ENCODE peak calls at places on chromosome 15, in four cellular contexts. V, T, W and N are unnamed samples.

GRCh38 chr15:79122391-79122790 is 31.8 kb upstream of the RASGRF1 start:
- DNase-seq in V (no peak), T (no peak), W (no peak), N (no peak)

GRCh38 chr15:101136381-101137268 is 115.2 kb downstream of the CHSY1 start:
- DNase-seq in V (no peak), T (no peak), W (no peak), N (no peak)

GRCh38 chr15:82986442-82986780 is 401 bp downstream of the RAMAC start:
- DNase-seq in V (peak; percentile 15), T (peak; percentile 7), W (no peak), N (no peak)

GRCh38 chr15:63832620-63833245 is 1.0 kb downstream of the HERC1 start:
- DNase-seq in V (no peak), T (no peak), W (no peak), N (no peak)

GRCh38 chr15:53534105-53534839 is 225.2 kb downstream of the WDR72 start:
- DNase-seq in V (no peak), T (no peak), W (no peak), N (no peak)

GRCh38 chr15:44568338-44568737 is 31.4 kb downstream of the EIF3J start:
- DNase-seq in V (no peak), T (no peak), W (no peak), N (no peak)

GRCh38 chr15:55084673-55085072 is 112.1 kb downstream of the RSL24D1 start:
- DNase-seq in V (no peak), T (no peak), W (no peak), N (no peak)

GRCh38 chr15:68731318-68731897 is 89.3 kb downstream of the ANP32A start:
- DNase-seq in V (no peak), T (no peak), W (no peak), N (no peak)

GRCh38 chr15:78247895-78248294 is 13.5 kb upstream of the ACSBG1 start:
- DNase-seq in V (no peak), T (no peak), W (no peak), N (no peak)

GRCh38 chr15:75049392-75049791 is 26.0 kb downstream of the PPCDC start:
- DNase-seq in V (peak; percentile 70), T (no peak), W (no peak), N (no peak)

GRCh38 chr15:60744826-60745225 is 265.9 kb upstream of the ICE2 start:
- DNase-seq in V (no peak), T (no peak), W (peak; percentile 22), N (no peak)

GRCh38 chr15:31227954-31228542 is 98.6 kb upstream of the KLF13 start:
- DNase-seq in V (no peak), T (no peak), W (no peak), N (no peak)

GRCh38 chr15:71885390-71885789 is 75.0 kb downstream of the NR2E3 start:
- DNase-seq in V (no peak), T (no peak), W (no peak), N (no peak)

GRCh38 chr15:39597336-39597735 is 16.5 kb downstream of the THBS1 start:
- DNase-seq in V (no peak), T (no peak), W (no peak), N (no peak)

GRCh38 chr15:82540984-82541431 is 751 bp upstream of the RPS17 start:
- DNase-seq in V (no peak), T (no peak), W (peak; percentile 25), N (peak; percentile 59)

GRCh38 chr15:48644827-48645557 is 517 bp downstream of the FBN1 start:
- DNase-seq in V (peak; percentile 84), T (no peak), W (no peak), N (peak; percentile 36)

GRCh38 chr15:63446260-63446659 is 58.1 kb upstream of the USP3 start:
- DNase-seq in V (no peak), T (no peak), W (no peak), N (no peak)

GRCh38 chr15:88834211-88834812 is 31.1 kb downstream of the ACAN start:
- DNase-seq in V (peak; percentile 39), T (no peak), W (peak; percentile 22), N (peak; percentile 17)

GRCh38 chr15:45186771-45187577 is 792 bp downstream of the SHF start:
- DNase-seq in V (no peak), T (no peak), W (peak; percentile 45), N (no peak)

GRCh38 chr15:63554337-63554927 is 42.8 kb upstream of the FBXL22 start:
- DNase-seq in V (no peak), T (no peak), W (no peak), N (no peak)

GRCh38 chr15:29526802-29527201 is 257.2 kb upstream of the NSMCE3 start:
- DNase-seq in V (no peak), T (no peak), W (no peak), N (no peak)

GRCh38 chr15:48946840-48947187 is 16.9 kb downstream of the SHC4 start:
- DNase-seq in V (no peak), T (no peak), W (no peak), N (no peak)

GRCh38 chr15:50224606-50225005 is 40.9 kb downstream of the HDC start:
- DNase-seq in V (no peak), T (no peak), W (no peak), N (no peak)

GRCh38 chr15:51030649-51031316 is 63.9 kb downstream of the TNFAIP8L3 start:
- DNase-seq in V (no peak), T (no peak), W (no peak), N (peak; percentile 6)

GRCh38 chr15:55715355-55716076 is 27.4 kb downstream of the PRTG start:
- DNase-seq in V (no peak), T (no peak), W (no peak), N (no peak)

GRCh38 chr15:59298255-59298856 is 74.3 kb downstream of the MYO1E start:
- DNase-seq in V (no peak), T (peak; percentile 99), W (no peak), N (peak; percentile 96)

GRCh38 chr15:38843736-38844590 is 279.3 kb upstream of the RASGRP1 start:
- DNase-seq in V (no peak), T (no peak), W (no peak), N (peak; percentile 61)

GRCh38 chr15:19973718-19974117 is 567.9 kb downstream of the GOLGA6L6 start:
- DNase-seq in V (no peak), T (no peak), W (no peak), N (no peak)

GRCh38 chr15:67164401-67164791 is 90.1 kb downstream of the AAGAB start:
- DNase-seq in V (no peak), T (no peak), W (no peak), N (no peak)

GRCh38 chr15:58498821-58499580 is 67.2 kb downstream of the LIPC start:
- DNase-seq in V (no peak), T (no peak), W (no peak), N (no peak)

GRCh38 chr15:29759596-29759995 is 62.7 kb downstream of the TJP1 start:
- DNase-seq in V (no peak), T (no peak), W (no peak), N (no peak)

GRCh38 chr15:64151727-64152506 is at the start of gene SNX22:
- DNase-seq in V (no peak), T (no peak), W (no peak), N (no peak)

GRCh38 chr15:22811640-22812039 is 25.2 kb downstream of the NIPA1 start:
- DNase-seq in V (peak; percentile 21), T (no peak), W (peak; percentile 56), N (no peak)

GRCh38 chr15:39413558-39413957 is 167.3 kb upstream of the THBS1 start:
- DNase-seq in V (no peak), T (peak; percentile 25), W (no peak), N (peak; percentile 48)

GRCh38 chr15:42503822-42504221 is 8.4 kb downstream of the SNAP23 start:
- DNase-seq in V (no peak), T (no peak), W (no peak), N (no peak)
- H3K4me1 ChIP-seq in V (peaks cover 5% of the 10 kb centered on the region), T (peaks cover 56% of the 10 kb centered on the region), W (peaks cover 9% of the 10 kb centered on the region), N (peaks cover 8% of the 10 kb centered on the region)

GRCh38 chr15:80328496-80328895 is 75.7 kb upstream of the ARNT2 start:
- DNase-seq in V (no peak), T (no peak), W (no peak), N (no peak)

GRCh38 chr15:80325206-80325605 is 73.2 kb upstream of the CTXND1 start:
- DNase-seq in V (no peak), T (no peak), W (no peak), N (no peak)

GRCh38 chr15:80317389-80318169 is 65.6 kb upstream of the CTXND1 start:
- DNase-seq in V (peak; percentile 6), T (no peak), W (no peak), N (peak; percentile 55)

GRCh38 chr15:80323285-80323684 is 71.3 kb upstream of the CTXND1 start:
- DNase-seq in V (no peak), T (no peak), W (no peak), N (no peak)
- TF ChIP-seq CTCF in V (no peak), T (no peak), W (no peak), N (peak; percentile 46)

GRCh38 chr15:93066834-93067648 is 22.0 kb downstream of the RGMA start:
- DNase-seq in V (no peak), T (no peak), W (no peak), N (no peak)
- H3K27ac ChIP-seq in V (no peak overlapping the region), T (no peak overlapping the region), W (no peak overlapping the region), N (no peak overlapping the region)

GRCh38 chr15:85706779-85707518 is 87.8 kb downstream of the KLHL25 start:
- DNase-seq in V (no peak), T (peak; percentile 90), W (peak; percentile 45), N (no peak)

GRCh38 chr15:85710340-85710842 is 84.3 kb downstream of the KLHL25 start:
- DNase-seq in V (no peak), T (peak; percentile 75), W (no peak), N (no peak)

GRCh38 chr15:85708402-85708932 is 86.3 kb downstream of the KLHL25 start:
- DNase-seq in V (no peak), T (no peak), W (peak; percentile 50), N (no peak)

GRCh38 chr15:85709250-85709649 is 85.5 kb downstream of the KLHL25 start:
- DNase-seq in V (no peak), T (no peak), W (peak; percentile 30), N (no peak)

GRCh38 chr15:85707519-85708338 is 87.0 kb downstream of the KLHL25 start:
- DNase-seq in V (no peak), T (no peak), W (peak; percentile 52), N (no peak)
- H3K4me1 ChIP-seq in V (peaks cover 5% of the 10 kb centered on the region), T (peaks cover 66% of the 10 kb centered on the region), W (peaks cover 14% of the 10 kb centered on the region), N (no peaks in the 10 kb centered on the region)

GRCh38 chr15:41377978-41378377 is 24.3 kb downstream of the NDUFAF1 start:
- DNase-seq in V (no peak), T (no peak), W (no peak), N (peak; percentile 31)
- TF ChIP-seq CTCF in V (no peak), T (no peak), W (no peak), N (no peak)

DNA sequence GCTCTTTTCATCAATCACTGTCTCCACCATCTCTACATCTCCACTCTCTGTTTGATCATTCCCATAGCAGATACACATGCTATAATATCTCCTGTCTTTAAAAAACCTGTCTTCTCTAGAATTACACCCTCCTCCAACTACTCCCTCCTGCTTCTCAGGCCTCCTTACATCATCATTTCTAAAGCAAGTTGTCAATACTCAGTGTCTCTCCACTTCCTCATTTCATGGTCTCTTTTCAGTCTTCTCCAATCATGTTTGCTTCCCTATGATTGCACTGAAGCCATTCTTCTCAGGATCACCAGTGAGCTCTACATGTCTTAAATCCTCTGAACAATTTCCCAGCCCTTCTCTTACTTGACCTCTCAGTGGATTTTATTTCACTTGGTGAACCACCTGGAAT is 87.0 kb upstream of the ZNF280D start:
- DNase-seq in V (no peak), T (no peak), W (no peak), N (no peak)
- H3K27ac ChIP-seq in V (no peak overlapping the region), T (no peak overlapping the region), W (no peak overlapping the region), N (no peak overlapping the region)